ENCODE peak calls at places on chromosome 15, in nine cellular contexts. H is GF-D8; A is activated CD4-positive, alpha-beta T cell treated with anti-CD3 and anti-CD28 coated beads for 1 hour; E is GM03348; P is mammary epithelial cell; O is GM12892; M is left cardiac atrium; B is T follicular helper cell; K is H54. T is an unnamed sample.
A peak's percentile ranks its signal among the peaks of the same experiment; 100 is the strongest.

GRCh38 chr15:75677601-75678323 is 30.1 kb downstream of the SNX33 start:
- DNase-seq in A (no peak), K (no peak), B (no peak), E (no peak), H (no peak), O (no peak), M (no peak), P (no peak), T (no peak)

GRCh38 chr15:62672268-62672667 is 370.3 kb upstream of the TPM1 start:
- DNase-seq in M (no peak), B (no peak), O (no peak), E (peak; percentile 63), H (no peak), K (no peak), P (no peak), A (no peak), T (no peak)

GRCh38 chr15:83160741-83161140 is 46.9 kb downstream of the HDGFL3 start:
- DNase-seq in H (no peak), P (no peak), B (no peak), E (no peak), K (no peak), M (no peak), A (no peak), O (no peak), T (no peak)

GRCh38 chr15:84598250-84598649 is 2.6 kb upstream of the ZSCAN2 start:
- DNase-seq in A (no peak), O (no peak), P (no peak), K (no peak), M (no peak), E (no peak), H (peak; percentile 92), B (peak; percentile 7), T (no peak)

GRCh38 chr15:55884223-55884622 is 109.2 kb downstream of the NEDD4 start:
- DNase-seq in M (no peak), H (no peak), K (no peak), P (no peak), O (no peak), A (no peak), E (no peak), B (no peak), T (no peak)

GRCh38 chr15:85704021-85704420 is 90.7 kb downstream of the KLHL25 start:
- DNase-seq in E (no peak), P (no peak), M (no peak), B (no peak), H (no peak), O (no peak), A (no peak), K (no peak), T (no peak)

GRCh38 chr15:80948651-80949292 is 40.8 kb downstream of the MESD start:
- DNase-seq in A (no peak), H (no peak), P (no peak), B (no peak), M (no peak), E (no peak), O (no peak), K (no peak), T (no peak)

GRCh38 chr15:87626835-87627234 is 629.7 kb downstream of the NTRK3 start:
- DNase-seq in O (no peak), B (no peak), E (no peak), H (no peak), M (no peak), P (no peak), K (no peak), A (no peak), T (no peak)

GRCh38 chr15:94840794-94841587 is 609.6 kb downstream of the MCTP2 start:
- DNase-seq in M (no peak), A (no peak), K (no peak), H (no peak), B (no peak), P (peak; percentile 75), O (no peak), E (no peak), T (no peak)

GRCh38 chr15:70477750-70478250 is 285.6 kb downstream of the UACA start:
- DNase-seq in B (no peak), E (no peak), P (no peak), K (no peak), M (no peak), O (no peak), H (no peak), A (no peak), T (no peak)

GRCh38 chr15:86570738-86571137 is 491.1 kb downstream of the AGBL1 start:
- DNase-seq in H (no peak), P (no peak), K (no peak), B (no peak), A (no peak), O (no peak), M (no peak), E (no peak), T (no peak)

GRCh38 chr15:92625297-92625980 is 30.1 kb downstream of the FAM174B start:
- DNase-seq in A (no peak), H (no peak), E (no peak), K (no peak), B (no peak), P (peak; percentile 36), M (no peak), O (no peak), T (no peak)

GRCh38 chr15:28111552-28111951 is 12.4 kb upstream of the OCA2 start:
- DNase-seq in M (no peak), B (no peak), H (no peak), O (no peak), P (no peak), E (no peak), K (no peak), A (no peak), T (no peak)

GRCh38 chr15:51267047-51267713 is 71.2 kb downstream of the CYP19A1 start:
- DNase-seq in B (no peak), M (no peak), O (no peak), E (peak; percentile 70), H (no peak), A (no peak), P (no peak), K (no peak), T (peak; percentile 32)

GRCh38 chr15:90895571-90896117 is 7.5 kb upstream of the MAN2A2 start:
- DNase-seq in A (no peak), O (no peak), K (no peak), H (no peak), P (no peak), B (no peak), E (peak; percentile 20), M (no peak), T (no peak)

GRCh38 chr15:92029767-92030166 is 176.3 kb downstream of the SLCO3A1 start:
- DNase-seq in K (no peak), P (no peak), E (no peak), A (no peak), B (no peak), O (no peak), M (no peak), H (no peak), T (no peak)

GRCh38 chr15:52337961-52338535 is 42.4 kb upstream of the MYO5C start:
- DNase-seq in P (no peak), H (no peak), E (no peak), A (no peak), K (no peak), O (no peak), B (no peak), M (no peak), T (no peak)

GRCh38 chr15:50670115-50670514 is 16.5 kb downstream of the TRPM7 start:
- DNase-seq in E (no peak), O (no peak), H (no peak), B (no peak), P (no peak), M (no peak), A (no peak), K (no peak), T (no peak)

GRCh38 chr15:100901702-100902435 is 17.3 kb upstream of the LRRK1 start:
- DNase-seq in A (no peak), B (no peak), E (peak; percentile 23), P (peak; percentile 32), K (no peak), M (no peak), H (no peak), O (no peak), T (no peak)

GRCh38 chr15:83443076-83443847 is 3.9 kb upstream of the SH3GL3 start:
- DNase-seq in P (no peak), A (no peak), O (no peak), E (no peak), M (no peak), B (no peak), K (no peak), H (no peak), T (no peak)

GRCh38 chr15:94777037-94777436 is 545.7 kb downstream of the MCTP2 start:
- DNase-seq in A (no peak), O (no peak), H (no peak), P (no peak), M (no peak), E (no peak), K (no peak), B (no peak), T (no peak)

GRCh38 chr15:29888651-29889050 is 66.4 kb upstream of the TJP1 start:
- DNase-seq in E (peak; percentile 15), H (no peak), O (no peak), P (no peak), K (no peak), M (no peak), B (no peak), A (no peak), T (peak; percentile 74)

GRCh38 chr15:91855684-91856553 is 2.4 kb downstream of the SLCO3A1 start:
- DNase-seq in H (no peak), M (peak; percentile 31), A (no peak), B (no peak), P (peak; percentile 40), O (no peak), K (no peak), E (no peak), T (no peak)

GRCh38 chr15:31977812-31978662 is 52.3 kb upstream of the CHRNA7 start:
- DNase-seq in E (peak; percentile 85), K (peak; percentile 45), O (peak; percentile 31), B (peak; percentile 31), P (no peak), H (no peak), A (peak; percentile 33), M (peak; percentile 33), T (peak; percentile 50)

GRCh38 chr15:50712018-50712417 is 25.4 kb upstream of the TRPM7 start:
- DNase-seq in A (no peak), E (no peak), B (no peak), M (no peak), O (no peak), K (no peak), P (no peak), H (no peak), T (no peak)